ENCODE peak calls at places on chromosome X, in four cellular contexts. Y is K562, R is HepG2, P is GM12878. F is an unnamed sample.

GRCh38 chrX:109842611-109843010 is 109.6 kb upstream of the ACSL4 start:
- DNase-seq in Y (no peak), R (no peak), P (no peak), F (no peak)

GRCh38 chrX:16882702-16883486 is 12.7 kb upstream of the RBBP7 start:
- DNase-seq in Y (peak; percentile 59), R (peak; percentile 44), P (peak; percentile 37), F (peak; percentile 70)

GRCh38 chrX:23634181-23634580 is 33.1 kb upstream of the PRDX4 start:
- DNase-seq in Y (no peak), R (no peak), P (no peak), F (peak; percentile 21)

GRCh38 chrX:43643662-43644061 is 12.4 kb upstream of the MAOA start:
- DNase-seq in Y (no peak), R (no peak), P (no peak), F (no peak)

GRCh38 chrX:9149831-9150230 is 115.9 kb upstream of the FAM9B start:
- DNase-seq in Y (no peak), R (no peak), P (no peak), F (no peak)

GRCh38 chrX:119062750-119063374 is 9.9 kb upstream of the CT47C1 start:
- DNase-seq in Y (no peak), R (no peak), P (no peak), F (no peak)

GRCh38 chrX:136122207-136122606 is 25.1 kb upstream of the FHL1 start:
- DNase-seq in Y (no peak), R (no peak), P (no peak), F (no peak)

GRCh38 chrX:94454159-94454558 is 780.2 kb downstream of the FAM133A start:
- DNase-seq in Y (no peak), R (no peak), P (no peak), F (no peak)

GRCh38 chrX:49919617-49920016 is 2.8 kb upstream of the CLCN5 start:
- DNase-seq in Y (peak; percentile 57), R (peak; percentile 9), P (no peak), F (peak; percentile 56)

GRCh38 chrX:151019837-151020236 is 36.7 kb downstream of the HMGB3 start:
- DNase-seq in Y (no peak), R (no peak), P (no peak), F (no peak)

GRCh38 chrX:39201305-39201990 is 400.2 kb downstream of the MID1IP1 start:
- DNase-seq in Y (peak; percentile 14), R (no peak), P (no peak), F (no peak)

GRCh38 chrX:19990519-19991349 is at the start of gene BCLAF3:
- DNase-seq in Y (peak; percentile 94), R (peak; percentile 79), P (peak; percentile 30), F (peak; percentile 95)

GRCh38 chrX:13518126-13518525 is 51.3 kb upstream of the EGFL6 start:
- DNase-seq in Y (no peak), R (no peak), P (no peak), F (no peak)

GRCh38 chrX:16797358-16797757 is 11.1 kb downstream of the TXLNG start:
- DNase-seq in Y (no peak), R (no peak), P (no peak), F (no peak)

GRCh38 chrX:56069299-56069941 is 162.7 kb upstream of the KLF8 start:
- DNase-seq in Y (no peak), R (no peak), P (no peak), F (no peak)

GRCh38 chrX:94057385-94057784 is 383.4 kb downstream of the FAM133A start:
- DNase-seq in Y (no peak), R (no peak), P (no peak), F (no peak)

GRCh38 chrX:139881572-139881971 is 51.3 kb downstream of the ATP11C start:
- DNase-seq in Y (no peak), R (no peak), P (no peak), F (no peak)

GRCh38 chrX:74923942-74924448 is 1.3 kb downstream of the NEXMIF start:
- DNase-seq in Y (no peak), R (no peak), P (no peak), F (peak; percentile 21)

GRCh38 chrX:106935175-106935574 is 15.0 kb downstream of the CLDN2 start:
- DNase-seq in Y (no peak), R (no peak), P (no peak), F (no peak)

GRCh38 chrX:66914082-66914481 is 275.2 kb upstream of the EDA2R start:
- DNase-seq in Y (no peak), R (peak; percentile 0), P (no peak), F (no peak)
- TF ChIP-seq NFIC in Y (no peak), R (no peak), P (no peak), F (no peak)

GRCh38 chrX:42237956-42238355 is 314.6 kb upstream of the CASK start:
- DNase-seq in Y (no peak), R (no peak), P (no peak), F (no peak)

GRCh38 chrX:42247241-42247640 is 323.9 kb upstream of the CASK start:
- DNase-seq in Y (no peak), R (no peak), P (no peak), F (no peak)

GRCh38 chrX:42246814-42247213 is 323.5 kb upstream of the CASK start:
- DNase-seq in Y (no peak), R (peak; percentile 11), P (no peak), F (no peak)

GRCh38 chrX:42241421-42241820 is 318.1 kb upstream of the CASK start:
- DNase-seq in Y (no peak), R (no peak), P (no peak), F (no peak)

GRCh38 chrX:42242044-42242443 is 318.7 kb upstream of the CASK start:
- DNase-seq in Y (no peak), R (no peak), P (no peak), F (no peak)
- TF ChIP-seq SMC3 in Y (no peak), R (no peak), P (no peak), F (no peak)

DNA sequence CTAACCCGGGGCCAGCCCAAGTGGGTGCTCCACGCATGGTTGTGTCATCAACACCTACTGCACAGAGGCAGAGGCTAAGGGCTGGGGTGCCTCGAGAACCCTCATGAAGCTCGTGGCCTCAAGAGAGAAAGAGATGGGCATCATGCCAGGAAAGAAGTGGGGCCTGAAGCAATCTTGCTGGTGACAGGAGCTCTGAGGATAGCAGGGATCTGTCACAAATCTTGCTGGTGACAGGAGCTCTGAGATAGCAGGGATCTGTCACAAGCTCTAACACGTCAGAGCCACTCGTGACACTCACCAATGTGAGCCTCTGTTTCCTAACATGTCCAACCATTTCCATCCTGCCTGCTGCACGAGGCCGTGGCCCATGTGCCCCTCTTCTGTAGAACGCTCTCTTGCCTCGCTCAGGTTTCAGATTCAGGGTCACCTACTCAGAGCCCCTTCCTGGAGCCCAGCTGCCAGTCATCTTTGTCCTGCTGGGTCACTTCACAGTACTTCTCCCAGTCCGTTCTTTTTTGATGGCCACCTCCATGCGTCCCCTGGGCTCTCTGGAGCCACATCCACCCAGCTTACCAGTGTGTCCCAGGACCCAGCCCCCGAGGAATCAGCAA is 21.1 kb downstream of the PNMA6E start:
- DNase-seq in Y (no peak), R (no peak), P (no peak), F (peak; percentile 47)
- TF ChIP-seq NFIC in Y (peak; percentile 94), R (no peak), P (no peak), F (no peak)

GRCh38 chrX:81280148-81280547 is 78.2 kb downstream of the SH3BGRL start:
- DNase-seq in Y (no peak), R (no peak), P (no peak), F (no peak)
- TF ChIP-seq SMC3 in Y (no peak), R (no peak), P (no peak), F (no peak)

GRCh38 chrX:129759576-129760061 is 20.1 kb upstream of the SASH3 start:
- DNase-seq in Y (no peak), R (no peak), P (no peak), F (no peak)

GRCh38 chrX:129750971-129751370 is 12.2 kb downstream of the XPNPEP2 start:
- DNase-seq in Y (no peak), R (no peak), P (no peak), F (no peak)

GRCh38 chrX:129755779-129756650 is 17.2 kb downstream of the XPNPEP2 start:
- DNase-seq in Y (peak; percentile 24), R (no peak), P (no peak), F (no peak)

GRCh38 chrX:129749069-129749468 is 10.3 kb downstream of the XPNPEP2 start:
- DNase-seq in Y (no peak), R (no peak), P (no peak), F (no peak)

GRCh38 chrX:129754266-129755024 is 15.7 kb downstream of the XPNPEP2 start:
- DNase-seq in Y (peak; percentile 60), R (no peak), P (no peak), F (no peak)
- TF ChIP-seq NFIC in Y (no peak), R (no peak), P (no peak), F (no peak)

GRCh38 chrX:130789793-130790192 is 113.2 kb downstream of the ENOX2 start:
- DNase-seq in Y (no peak), R (no peak), P (no peak), F (no peak)

GRCh38 chrX:130788786-130789581 is 114.0 kb downstream of the ENOX2 start:
- DNase-seq in Y (no peak), R (no peak), P (no peak), F (no peak)

DNA sequence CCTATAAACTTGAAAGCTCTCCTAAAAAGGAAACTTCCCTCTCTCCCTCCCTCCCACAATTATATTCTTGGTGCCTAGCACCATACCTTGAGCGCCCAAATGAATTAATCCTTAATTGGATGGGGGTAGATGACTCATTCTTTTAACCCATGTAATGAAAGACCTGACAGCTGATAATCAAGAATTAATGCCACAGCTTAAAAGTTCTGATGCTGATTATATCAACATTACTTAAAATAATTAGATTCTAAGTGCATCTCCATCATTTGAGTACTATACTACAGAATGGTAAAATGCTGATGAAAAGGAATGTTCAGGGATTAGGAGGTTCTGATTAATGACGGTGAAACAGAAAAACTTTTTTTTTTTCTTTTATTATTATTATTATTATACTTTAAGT is 117.0 kb downstream of the ENOX2 start:
- DNase-seq in Y (no peak), R (no peak), P (no peak), F (no peak)
- TF ChIP-seq SMC3 in Y (no peak), R (no peak), P (no peak), F (no peak)

DNA sequence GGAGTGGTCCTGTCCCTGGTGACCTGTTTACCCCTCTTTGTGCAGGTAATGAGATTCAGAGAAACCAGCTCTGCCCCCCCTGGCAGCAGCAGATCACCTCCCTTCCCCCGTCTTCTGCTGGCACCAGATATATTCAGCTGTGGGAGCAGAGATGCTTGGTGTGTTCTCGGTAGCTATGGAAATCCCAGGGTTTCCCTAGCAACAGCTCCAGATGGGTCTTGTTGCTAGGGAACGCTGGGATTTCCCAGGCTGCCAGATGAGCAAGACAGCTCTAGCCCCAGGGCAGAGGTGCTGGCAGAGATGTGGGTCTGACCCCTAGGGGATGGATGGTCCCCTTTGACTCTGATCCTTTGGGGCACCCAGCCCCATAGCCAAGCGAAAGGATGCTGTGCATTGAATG is 20.2 kb downstream of the CETN2 start:
- DNase-seq in Y (no peak), R (no peak), P (no peak), F (peak; percentile 64)
- TF ChIP-seq NFIC in Y (no peak), R (no peak), P (no peak), F (no peak)

DNA sequence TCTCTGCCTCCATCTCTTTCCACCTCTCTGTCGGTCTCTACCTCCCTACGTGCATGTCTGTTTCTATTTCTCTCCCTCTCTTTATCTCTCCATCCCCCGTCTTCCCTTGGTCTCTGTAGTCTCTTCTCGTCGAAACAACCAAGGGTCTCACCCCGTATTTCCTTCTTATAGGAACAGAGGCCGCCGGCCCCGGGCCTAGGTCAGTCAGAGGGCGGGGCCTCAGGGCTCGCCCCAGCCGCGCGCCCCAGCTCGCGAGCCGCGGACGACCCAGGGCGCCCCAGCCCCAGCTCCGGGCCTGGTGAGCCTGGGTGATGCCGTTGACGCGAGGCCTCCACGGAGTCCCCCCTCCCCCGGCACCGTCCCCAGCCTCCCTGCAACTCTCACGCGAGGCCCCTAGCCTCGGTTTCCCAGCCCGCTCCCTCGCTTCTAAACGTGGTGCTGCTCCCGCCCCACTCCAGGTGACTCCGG is 6.6 kb downstream of the TIMM17B start:
- DNase-seq in Y (no peak), R (no peak), P (no peak), F (peak; percentile 65)
- TF ChIP-seq SMC3 in Y (no peak), R (no peak), P (no peak), F (no peak)